ENCODE peak calls at places on chromosomes 2 and 18, in seven cellular contexts. One of them, this sample, is unnamed.

GRCh38 chr2:121944072-121944829 is 188.8 kb downstream of the TSN start:
- DNase-seq in transverse colon: no peak
- DNase-seq in thoracic aorta: no peak
- DNase-seq in progenitor cell of endocrine pancreas: no peak
- DNase-seq in AG09319: peak
- DNase-seq in activated B cell treated with CpG ODN at 0.5 μM for 24 hours: no peak
- DNase-seq in H1: no peak
- DNase-seq in this sample: no peak

GRCh38 chr2:197184959-197185586 is 125.5 kb downstream of the ANKRD44 start:
- DNase-seq in transverse colon: no peak
- DNase-seq in thoracic aorta: peak
- DNase-seq in progenitor cell of endocrine pancreas: no peak
- DNase-seq in AG09319: no peak
- DNase-seq in activated B cell treated with CpG ODN at 0.5 μM for 24 hours: no peak
- DNase-seq in H1: no peak
- DNase-seq in this sample: no peak

GRCh38 chr2:194060269-194060668 is 1596.8 kb upstream of the SLC39A10 start:
- DNase-seq in transverse colon: no peak
- DNase-seq in thoracic aorta: no peak
- DNase-seq in progenitor cell of endocrine pancreas: no peak
- DNase-seq in AG09319: no peak
- DNase-seq in activated B cell treated with CpG ODN at 0.5 μM for 24 hours: no peak
- DNase-seq in H1: no peak
- DNase-seq in this sample: no peak

GRCh38 chr18:21805771-21806366 is 65.3 kb downstream of the MIB1 start:
- DNase-seq in transverse colon: no peak
- DNase-seq in thoracic aorta: no peak
- DNase-seq in progenitor cell of endocrine pancreas: no peak
- DNase-seq in AG09319: no peak
- DNase-seq in activated B cell treated with CpG ODN at 0.5 μM for 24 hours: no peak
- DNase-seq in H1: no peak
- DNase-seq in this sample: no peak

GRCh38 chr18:9775172-9775571 is 67.1 kb downstream of the RAB31 start:
- DNase-seq in transverse colon: no peak
- DNase-seq in thoracic aorta: no peak
- DNase-seq in progenitor cell of endocrine pancreas: no peak
- DNase-seq in AG09319: no peak
- DNase-seq in activated B cell treated with CpG ODN at 0.5 μM for 24 hours: no peak
- DNase-seq in H1: peak
- DNase-seq in this sample: no peak

GRCh38 chr2:20157606-20157970 is 67.3 kb downstream of the SDC1 start:
- DNase-seq in transverse colon: no peak
- DNase-seq in thoracic aorta: no peak
- DNase-seq in progenitor cell of endocrine pancreas: no peak
- DNase-seq in AG09319: no peak
- DNase-seq in activated B cell treated with CpG ODN at 0.5 μM for 24 hours: no peak
- DNase-seq in H1: no peak
- DNase-seq in this sample: no peak

GRCh38 chr2:114368705-114369104 is 73.7 kb upstream of the DPP10 start:
- DNase-seq in transverse colon: no peak
- DNase-seq in thoracic aorta: no peak
- DNase-seq in progenitor cell of endocrine pancreas: no peak
- DNase-seq in AG09319: no peak
- DNase-seq in activated B cell treated with CpG ODN at 0.5 μM for 24 hours: no peak
- DNase-seq in H1: no peak
- DNase-seq in this sample: no peak

GRCh38 chr2:147715807-147716206 is 129.0 kb upstream of the ACVR2A start:
- DNase-seq in transverse colon: no peak
- DNase-seq in thoracic aorta: no peak
- DNase-seq in progenitor cell of endocrine pancreas: no peak
- DNase-seq in AG09319: no peak
- DNase-seq in activated B cell treated with CpG ODN at 0.5 μM for 24 hours: no peak
- DNase-seq in H1: no peak
- DNase-seq in this sample: no peak

GRCh38 chr2:163045830-163046229 is 207.3 kb upstream of the KCNH7 start:
- DNase-seq in transverse colon: no peak
- DNase-seq in thoracic aorta: no peak
- DNase-seq in progenitor cell of endocrine pancreas: no peak
- DNase-seq in AG09319: no peak
- DNase-seq in activated B cell treated with CpG ODN at 0.5 μM for 24 hours: no peak
- DNase-seq in H1: no peak
- DNase-seq in this sample: no peak

GRCh38 chr2:8567469-8568108 is 114.3 kb upstream of the ID2 start:
- DNase-seq in transverse colon: no peak
- DNase-seq in thoracic aorta: no peak
- DNase-seq in progenitor cell of endocrine pancreas: no peak
- DNase-seq in AG09319: no peak
- DNase-seq in activated B cell treated with CpG ODN at 0.5 μM for 24 hours: no peak
- DNase-seq in H1: peak
- DNase-seq in this sample: no peak

GRCh38 chr2:118913805-118914645 is 28.0 kb upstream of the MARCO start:
- DNase-seq in transverse colon: no peak
- DNase-seq in thoracic aorta: no peak
- DNase-seq in progenitor cell of endocrine pancreas: no peak
- DNase-seq in AG09319: no peak
- DNase-seq in activated B cell treated with CpG ODN at 0.5 μM for 24 hours: no peak
- DNase-seq in H1: no peak
- DNase-seq in this sample: no peak

GRCh38 chr2:69946351-69947077 is 14.9 kb downstream of the ASPRV1 start:
- DNase-seq in transverse colon: no peak
- DNase-seq in thoracic aorta: no peak
- DNase-seq in progenitor cell of endocrine pancreas: no peak
- DNase-seq in AG09319: no peak
- DNase-seq in activated B cell treated with CpG ODN at 0.5 μM for 24 hours: no peak
- DNase-seq in H1: no peak
- DNase-seq in this sample: peak

GRCh38 chr18:8657873-8658521 is 47.4 kb upstream of the MTCL1 start:
- DNase-seq in transverse colon: no peak
- DNase-seq in thoracic aorta: no peak
- DNase-seq in progenitor cell of endocrine pancreas: no peak
- DNase-seq in AG09319: no peak
- DNase-seq in activated B cell treated with CpG ODN at 0.5 μM for 24 hours: no peak
- DNase-seq in H1: no peak
- DNase-seq in this sample: no peak

GRCh38 chr2:23449413-23449812 is 64.4 kb downstream of the KLHL29 start:
- DNase-seq in transverse colon: no peak
- DNase-seq in thoracic aorta: no peak
- DNase-seq in progenitor cell of endocrine pancreas: no peak
- DNase-seq in AG09319: no peak
- DNase-seq in activated B cell treated with CpG ODN at 0.5 μM for 24 hours: no peak
- DNase-seq in H1: no peak
- DNase-seq in this sample: no peak

GRCh38 chr18:48846423-48846932 is 104.3 kb downstream of the SMAD7 start:
- DNase-seq in transverse colon: no peak
- DNase-seq in thoracic aorta: no peak
- DNase-seq in progenitor cell of endocrine pancreas: no peak
- DNase-seq in AG09319: no peak
- DNase-seq in activated B cell treated with CpG ODN at 0.5 μM for 24 hours: no peak
- DNase-seq in H1: no peak
- DNase-seq in this sample: no peak

GRCh38 chr2:61771904-61772845 is 81.7 kb downstream of the FAM161A start:
- DNase-seq in transverse colon: no peak
- DNase-seq in thoracic aorta: no peak
- DNase-seq in progenitor cell of endocrine pancreas: no peak
- DNase-seq in AG09319: no peak
- DNase-seq in activated B cell treated with CpG ODN at 0.5 μM for 24 hours: no peak
- DNase-seq in H1: no peak
- DNase-seq in this sample: no peak

GRCh38 chr18:76801567-76802505 is 20.5 kb upstream of the ZNF236 start:
- DNase-seq in transverse colon: peak
- DNase-seq in thoracic aorta: no peak
- DNase-seq in progenitor cell of endocrine pancreas: peak
- DNase-seq in AG09319: no peak
- DNase-seq in activated B cell treated with CpG ODN at 0.5 μM for 24 hours: peak
- DNase-seq in H1: peak
- DNase-seq in this sample: peak

GRCh38 chr2:171492664-171493063 is 29.6 kb upstream of the CYBRD1 start:
- DNase-seq in transverse colon: peak
- DNase-seq in thoracic aorta: no peak
- DNase-seq in progenitor cell of endocrine pancreas: no peak
- DNase-seq in AG09319: no peak
- DNase-seq in activated B cell treated with CpG ODN at 0.5 μM for 24 hours: no peak
- DNase-seq in H1: no peak
- DNase-seq in this sample: no peak

GRCh38 chr2:61134141-61134540 is 27.8 kb upstream of the C2orf74 start:
- DNase-seq in transverse colon: no peak
- DNase-seq in thoracic aorta: no peak
- DNase-seq in progenitor cell of endocrine pancreas: no peak
- DNase-seq in AG09319: no peak
- DNase-seq in activated B cell treated with CpG ODN at 0.5 μM for 24 hours: no peak
- DNase-seq in H1: no peak
- DNase-seq in this sample: no peak

GRCh38 chr2:67877281-67877680 is 185.5 kb downstream of the C1D start:
- DNase-seq in transverse colon: no peak
- DNase-seq in thoracic aorta: no peak
- DNase-seq in progenitor cell of endocrine pancreas: no peak
- DNase-seq in AG09319: no peak
- DNase-seq in activated B cell treated with CpG ODN at 0.5 μM for 24 hours: no peak
- DNase-seq in H1: no peak
- DNase-seq in this sample: no peak

GRCh38 chr2:15619938-15620337 is 28.3 kb downstream of the DDX1 start:
- DNase-seq in transverse colon: no peak
- DNase-seq in thoracic aorta: no peak
- DNase-seq in progenitor cell of endocrine pancreas: no peak
- DNase-seq in AG09319: no peak
- DNase-seq in activated B cell treated with CpG ODN at 0.5 μM for 24 hours: no peak
- DNase-seq in H1: no peak
- DNase-seq in this sample: no peak

GRCh38 chr2:25159947-25160346 is 8.4 kb downstream of the POMC start:
- DNase-seq in transverse colon: no peak
- DNase-seq in thoracic aorta: no peak
- DNase-seq in progenitor cell of endocrine pancreas: no peak
- DNase-seq in AG09319: no peak
- DNase-seq in activated B cell treated with CpG ODN at 0.5 μM for 24 hours: no peak
- DNase-seq in H1: peak
- DNase-seq in this sample: no peak
- TF ChIP-seq CTCF in transverse colon: no peak
- TF ChIP-seq CTCF in thoracic aorta: no peak
- TF ChIP-seq CTCF in progenitor cell of endocrine pancreas: peak
- TF ChIP-seq CTCF in AG09319: no peak
- TF ChIP-seq CTCF in activated B cell treated with CpG ODN at 0.5 μM for 24 hours: no peak
- TF ChIP-seq CTCF in H1: peak
- TF ChIP-seq CTCF in this sample: no peak

GRCh38 chr2:134119672-134120159 is 134.2 kb upstream of the MGAT5 start:
- DNase-seq in transverse colon: peak
- DNase-seq in thoracic aorta: peak
- DNase-seq in progenitor cell of endocrine pancreas: peak
- DNase-seq in AG09319: peak
- DNase-seq in activated B cell treated with CpG ODN at 0.5 μM for 24 hours: peak
- DNase-seq in H1: peak
- DNase-seq in this sample: peak
- TF ChIP-seq CTCF in transverse colon: no peak
- TF ChIP-seq CTCF in thoracic aorta: no peak
- TF ChIP-seq CTCF in progenitor cell of endocrine pancreas: no peak
- TF ChIP-seq CTCF in AG09319: no peak
- TF ChIP-seq CTCF in activated B cell treated with CpG ODN at 0.5 μM for 24 hours: no peak
- TF ChIP-seq CTCF in H1: no peak
- TF ChIP-seq CTCF in this sample: no peak

DNA sequence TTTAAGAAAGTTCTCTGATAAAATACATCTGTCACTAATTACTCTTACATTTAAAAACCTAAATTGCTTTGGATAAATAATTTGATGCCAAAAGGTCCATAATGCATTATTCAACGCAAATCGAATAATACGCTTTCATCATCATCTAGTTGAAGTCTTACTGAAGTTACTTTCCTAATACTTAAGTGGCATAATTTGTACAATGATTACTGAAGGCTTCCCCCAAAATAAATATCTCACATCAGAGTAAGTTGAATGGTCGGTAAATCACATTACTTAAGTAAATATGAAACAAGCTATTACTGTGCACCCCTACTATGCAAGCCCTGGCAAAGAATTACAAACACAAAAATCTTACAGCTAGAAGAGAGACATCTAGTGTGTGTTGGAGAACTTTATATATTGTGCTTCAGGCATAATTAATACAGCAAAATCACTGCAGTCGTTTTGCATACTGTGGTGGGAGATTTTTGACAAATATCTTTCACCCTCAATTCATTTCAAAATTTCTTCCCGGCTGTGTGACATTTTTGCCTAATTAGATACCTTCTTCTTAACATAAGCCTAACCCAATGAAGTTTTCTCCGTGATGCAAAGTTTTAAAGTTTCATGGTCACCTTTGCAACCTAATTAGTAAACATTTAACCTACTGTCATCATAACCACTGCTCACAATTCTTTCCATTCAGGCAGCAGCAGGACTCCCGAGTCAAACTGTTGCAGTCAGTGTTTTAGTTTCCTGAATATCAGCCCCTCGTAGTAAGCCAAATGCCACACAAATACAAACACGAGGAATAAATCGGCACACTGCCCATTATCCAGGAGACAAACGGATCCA is 106.0 kb upstream of the KCTD1 start:
- DNase-seq in transverse colon: no peak
- DNase-seq in thoracic aorta: no peak
- DNase-seq in progenitor cell of endocrine pancreas: no peak
- DNase-seq in AG09319: no peak
- DNase-seq in activated B cell treated with CpG ODN at 0.5 μM for 24 hours: no peak
- DNase-seq in H1: no peak
- DNase-seq in this sample: no peak
- TF ChIP-seq CTCF in transverse colon: no peak
- TF ChIP-seq CTCF in thoracic aorta: no peak
- TF ChIP-seq CTCF in progenitor cell of endocrine pancreas: no peak
- TF ChIP-seq CTCF in AG09319: no peak
- TF ChIP-seq CTCF in activated B cell treated with CpG ODN at 0.5 μM for 24 hours: no peak
- TF ChIP-seq CTCF in H1: no peak
- TF ChIP-seq CTCF in this sample: no peak

GRCh38 chr18:25322806-25323205 is 29.2 kb downstream of the ZNF521 start:
- DNase-seq in transverse colon: no peak
- DNase-seq in thoracic aorta: no peak
- DNase-seq in progenitor cell of endocrine pancreas: no peak
- DNase-seq in AG09319: no peak
- DNase-seq in activated B cell treated with CpG ODN at 0.5 μM for 24 hours: no peak
- DNase-seq in H1: no peak
- DNase-seq in this sample: no peak
- TF ChIP-seq CTCF in transverse colon: no peak
- TF ChIP-seq CTCF in thoracic aorta: no peak
- TF ChIP-seq CTCF in progenitor cell of endocrine pancreas: no peak
- TF ChIP-seq CTCF in AG09319: no peak
- TF ChIP-seq CTCF in activated B cell treated with CpG ODN at 0.5 μM for 24 hours: no peak
- TF ChIP-seq CTCF in H1: no peak
- TF ChIP-seq CTCF in this sample: no peak

This sample was measured in CD4-positive, alpha-beta T cell.